ENCODE peak calls at places on chromosome 1, in six cellular contexts. H is A549, K is K562, W is H1, O is SK-N-SH, E is HepG2. G is an unnamed sample.

GRCh38 chr1:155253208-155253607 is 2.1 kb downstream of the ENTREP3 start:
- DNase-seq in O (peak), W (no peak), E (no peak), K (no peak), H (no peak), G (no peak)

GRCh38 chr1:11286735-11287410 is 13.9 kb downstream of the UBIAD1 start:
- DNase-seq in K (no peak), E (no peak), O (no peak), W (peak), H (no peak), G (no peak)

GRCh38 chr1:33047839-33048305 is 11.2 kb upstream of the AK2 start:
- DNase-seq in E (no peak), H (no peak), O (no peak), K (no peak), W (no peak), G (no peak)

GRCh38 chr1:2330511-2331199 is 60.7 kb downstream of the MORN1 start:
- DNase-seq in E (peak), W (no peak), O (no peak), H (no peak), K (no peak), G (no peak)

GRCh38 chr1:113168946-113169345 is 95.9 kb downstream of the LRIG2 start:
- DNase-seq in E (no peak), W (no peak), H (no peak), K (no peak), O (no peak), G (no peak)

GRCh38 chr1:199064971-199065370 is 426.1 kb downstream of the PTPRC start:
- DNase-seq in W (no peak), H (no peak), O (no peak), E (no peak), K (no peak), G (no peak)

GRCh38 chr1:51063121-51063520 is 38.9 kb upstream of the C1orf185 start:
- DNase-seq in O (no peak), E (no peak), H (peak), W (no peak), K (no peak), G (no peak)

GRCh38 chr1:39992888-39993287 is 37.9 kb downstream of the MFSD2A start:
- DNase-seq in H (no peak), W (no peak), K (no peak), O (no peak), E (no peak), G (no peak)

GRCh38 chr1:17328855-17329254 is 20.9 kb downstream of the PADI4 start:
- DNase-seq in K (no peak), W (no peak), H (no peak), O (no peak), E (no peak), G (no peak)

GRCh38 chr1:33823830-33824229 is 40.0 kb upstream of the HMGB4 start:
- DNase-seq in E (no peak), K (no peak), O (no peak), W (no peak), H (no peak), G (no peak)

GRCh38 chr1:80799457-80799856 is 1001.3 kb upstream of the ADGRL2 start:
- DNase-seq in E (no peak), K (no peak), W (peak), O (no peak), H (no peak), G (no peak)

GRCh38 chr1:169584483-169585144 is 1.7 kb downstream of the F5 start:
- DNase-seq in E (peak), W (no peak), O (no peak), K (no peak), H (peak), G (no peak)

GRCh38 chr1:183830389-183830788 is 25.5 kb downstream of the RGL1 start:
- DNase-seq in H (no peak), W (no peak), K (no peak), O (no peak), E (no peak), G (no peak)
- TF ChIP-seq CHD2 in H (no peak), W (no peak), K (no peak), O (no peak), E (no peak), G (no peak)

GRCh38 chr1:151370211-151370911 is 2.1 kb downstream of the SELENBP1 start:
- DNase-seq in E (no peak), K (peak), H (no peak), W (no peak), O (no peak), G (no peak)
- TF ChIP-seq CHD2 in E (no peak), K (no peak), H (no peak), W (no peak), O (no peak), G (no peak)

GRCh38 chr1:98766241-98766640 is 104.7 kb downstream of the SNX7 start:
- DNase-seq in K (no peak), H (no peak), O (no peak), W (no peak), E (no peak), G (peak)

GRCh38 chr1:98763488-98764141 is 102.1 kb downstream of the SNX7 start:
- DNase-seq in O (no peak), E (no peak), H (no peak), W (no peak), K (no peak), G (no peak)

DNA sequence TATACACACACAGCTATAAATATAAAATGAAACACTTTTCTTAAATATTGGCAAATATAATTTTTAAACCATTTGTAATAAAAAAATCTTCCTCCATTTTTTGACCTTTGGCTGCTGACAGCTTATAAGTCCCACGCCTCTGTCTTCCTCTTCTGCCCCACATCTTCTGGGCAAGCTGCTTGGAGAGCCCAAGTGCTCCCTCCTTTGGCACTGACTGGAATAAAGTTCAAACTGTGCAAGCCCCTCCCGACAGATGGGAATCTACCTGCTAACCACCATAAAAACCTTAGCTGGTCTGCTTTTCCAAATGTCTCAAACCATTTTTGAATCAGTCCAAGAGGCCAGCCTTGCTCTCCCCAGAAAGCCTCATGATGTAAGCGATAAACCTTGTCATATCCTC is 99.7 kb downstream of the SNX7 start:
- DNase-seq in O (no peak), K (no peak), W (no peak), H (peak), E (peak), G (no peak)
- TF ChIP-seq CHD2 in O (no peak), K (no peak), W (no peak), H (no peak), E (no peak), G (no peak)

GRCh38 chr1:20819818-20820217 is 32.7 kb upstream of the HP1BP3 start:
- DNase-seq in K (no peak), W (no peak), E (no peak), H (no peak), O (no peak), G (no peak)

DNA sequence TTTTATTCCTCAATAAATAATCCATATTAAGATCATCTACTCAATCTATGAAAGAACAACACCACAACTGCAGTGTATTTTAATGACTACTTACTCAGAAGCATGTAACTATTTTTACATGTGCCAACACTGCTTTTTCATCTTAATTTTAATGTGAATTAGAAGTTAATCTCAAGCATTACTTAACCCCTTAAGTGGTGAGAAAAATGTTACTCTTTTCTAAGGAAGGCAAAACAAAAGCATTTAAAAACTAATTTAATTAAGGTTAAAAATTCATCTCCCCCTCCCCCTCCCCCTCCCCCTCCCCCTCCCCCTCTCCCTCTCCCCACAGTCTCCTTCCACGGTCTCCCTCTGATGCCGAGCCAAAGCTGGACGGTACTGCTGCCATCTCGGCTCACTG is 27.4 kb upstream of the HP1BP3 start:
- DNase-seq in E (no peak), K (no peak), W (no peak), H (no peak), O (no peak), G (no peak)
- TF ChIP-seq CHD2 in E (no peak), K (no peak), W (no peak), H (no peak), O (no peak), G (no peak)

GRCh38 chr1:90190523-90190922 is 195.6 kb downstream of the ZNF326 start:
- DNase-seq in W (no peak), O (no peak), H (no peak), K (no peak), E (no peak), G (no peak)

GRCh38 chr1:90193116-90193515 is 198.2 kb downstream of the ZNF326 start:
- DNase-seq in E (no peak), H (no peak), W (no peak), O (no peak), K (no peak), G (no peak)

GRCh38 chr1:90189889-90190288 is 195.0 kb downstream of the ZNF326 start:
- DNase-seq in K (no peak), W (no peak), O (no peak), H (no peak), E (no peak), G (no peak)

GRCh38 chr1:90187186-90187585 is 192.3 kb downstream of the ZNF326 start:
- DNase-seq in W (no peak), K (no peak), E (no peak), H (no peak), O (no peak), G (no peak)
- TF ChIP-seq CHD2 in W (no peak), K (no peak), E (no peak), H (no peak), O (no peak), G (no peak)

DNA sequence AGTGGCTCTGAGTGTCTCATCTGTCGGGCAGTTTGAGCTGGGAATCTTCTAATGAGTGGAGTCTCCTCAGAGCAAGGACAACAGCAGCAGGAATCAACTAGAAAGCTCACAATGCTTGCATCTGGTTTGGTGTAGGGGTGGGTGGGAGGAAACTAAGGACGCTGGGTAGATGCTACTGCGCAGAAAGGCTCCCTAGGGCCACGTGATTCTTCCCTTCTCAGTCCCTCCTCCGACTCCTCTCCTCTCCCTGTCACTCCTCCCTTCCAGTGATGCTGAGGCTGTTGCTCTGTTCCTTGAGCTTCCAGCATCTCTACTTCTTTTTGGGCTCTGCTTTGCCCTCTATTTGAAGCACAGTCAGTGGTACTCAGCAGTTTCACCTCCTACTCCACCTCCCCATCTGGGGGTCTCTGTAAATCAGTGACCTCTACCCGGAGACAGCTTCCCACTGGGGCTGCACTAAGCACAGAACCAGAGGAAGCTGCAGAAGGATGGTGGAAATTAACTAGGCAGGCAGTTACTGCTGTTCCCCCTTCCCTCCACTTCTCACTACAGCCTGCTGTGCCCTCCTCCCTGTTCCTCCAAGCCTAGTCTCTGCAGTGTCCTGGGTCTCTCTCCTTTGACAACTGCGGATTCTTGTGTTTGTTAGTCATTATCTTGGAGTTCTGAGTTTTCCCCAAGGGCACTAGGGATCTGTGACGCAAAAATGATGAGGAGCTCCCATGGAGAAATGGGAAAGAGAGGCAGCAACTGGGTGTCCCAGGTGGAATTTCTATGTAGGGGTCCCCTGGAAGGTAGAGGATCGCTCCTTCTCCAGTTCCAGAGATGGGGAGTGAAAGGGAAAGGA is 5.8 kb downstream of the LINGO4 start:
- DNase-seq in K (no peak), E (no peak), O (no peak), H (no peak), W (no peak), G (no peak)
- TF ChIP-seq CHD2 in K (no peak), E (no peak), O (no peak), H (no peak), W (no peak), G (no peak)

GRCh38 chr1:43824795-43825194 is 108.8 kb upstream of the ARTN start:
- DNase-seq in O (no peak), E (no peak), W (no peak), K (no peak), H (no peak), G (no peak)
- TF ChIP-seq CHD2 in O (no peak), E (no peak), W (no peak), K (no peak), H (no peak), G (no peak)

GRCh38 chr1:64743954-64744491 is 852 bp upstream of the RAVER2 start:
- DNase-seq in K (no peak), O (no peak), E (no peak), W (no peak), H (no peak), G (no peak)

GRCh38 chr1:64745986-64746940 is 1.4 kb downstream of the RAVER2 start:
- DNase-seq in H (no peak), W (no peak), K (no peak), E (no peak), O (peak), G (no peak)

GRCh38 chr1:64748222-64748621 is 3.3 kb downstream of the RAVER2 start:
- DNase-seq in H (no peak), O (no peak), K (no peak), W (no peak), E (no peak), G (no peak)

GRCh38 chr1:64744492-64745180 is at the start of gene RAVER2:
- DNase-seq in H (peak), K (peak), O (peak), W (no peak), E (peak), G (no peak)

GRCh38 chr1:64745181-64745985 is 508 bp downstream of the RAVER2 start:
- DNase-seq in W (no peak), O (peak), K (peak), H (peak), E (peak), G (no peak)
- TF ChIP-seq CHD2 in W (no peak), O (no peak), K (no peak), H (no peak), E (no peak), G (no peak)

GRCh38 chr1:222618001-222618879 is at the start of gene MIA3:
- DNase-seq in O (peak), H (no peak), E (peak), K (peak), W (no peak), G (no peak)

GRCh38 chr1:222618880-222619321 is 1.0 kb downstream of the MIA3 start:
- DNase-seq in E (peak), K (peak), O (peak), W (no peak), H (no peak), G (no peak)

GRCh38 chr1:222613627-222614026 is 4.3 kb upstream of the MIA3 start:
- DNase-seq in E (no peak), K (no peak), O (no peak), W (no peak), H (no peak), G (no peak)

GRCh38 chr1:222617367-222617951 is 438 bp upstream of the MIA3 start:
- DNase-seq in E (peak), H (peak), W (peak), K (peak), O (no peak), G (peak)

GRCh38 chr1:222616535-222616934 is 1.4 kb upstream of the MIA3 start:
- DNase-seq in H (peak), W (no peak), K (no peak), O (no peak), E (peak), G (no peak)
- TF ChIP-seq CHD2 in H (no peak), W (no peak), K (no peak), O (no peak), E (no peak), G (no peak)

DNA sequence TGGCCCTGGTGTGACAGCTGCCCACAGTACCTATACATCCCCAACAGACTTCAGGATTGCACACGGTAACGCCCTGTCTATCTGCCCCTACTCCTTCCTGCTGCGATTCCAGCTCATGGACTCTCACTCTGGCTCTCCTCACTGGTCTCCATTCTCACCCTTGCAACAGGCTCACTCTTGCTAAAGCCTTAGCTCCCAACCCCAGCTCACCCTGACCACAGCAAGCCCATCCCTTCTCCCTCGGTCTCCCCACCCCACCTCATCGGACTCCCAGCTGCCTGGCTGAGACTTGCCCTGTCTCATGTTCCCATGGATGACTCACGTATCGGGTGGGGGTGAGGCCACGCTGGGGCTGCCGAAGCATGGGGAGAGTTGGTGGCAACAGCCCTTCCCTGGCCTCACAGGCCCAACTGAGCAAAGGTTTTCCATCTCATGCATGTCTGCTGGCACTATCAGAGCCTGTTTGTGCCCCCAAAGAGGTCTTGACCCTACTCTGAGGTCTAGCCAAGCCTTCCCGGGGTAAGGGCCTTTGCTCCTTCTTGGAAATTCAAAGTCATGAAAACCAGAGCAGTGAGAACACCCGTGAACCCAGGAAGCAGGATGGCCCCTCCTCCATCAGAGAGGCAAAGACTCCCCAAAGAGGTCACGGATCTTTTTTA is 7.1 kb downstream of the PHLDA3 start:
- DNase-seq in K (peak), W (no peak), O (no peak), H (peak), E (peak), G (no peak)
- TF ChIP-seq CHD2 in K (no peak), W (no peak), O (no peak), H (no peak), E (no peak), G (no peak)

G was measured in GM12878.